ENCODE peak calls at places on chromosomes 12 and 14, in seven cellular contexts. M, F, B, L, K, O and Y are unnamed samples.

GRCh38 chr12:120688527-120689071 is 1.6 kb downstream of the MLEC start:
- DNase-seq in M (no peak), F (no peak), B (no peak), L (no peak), K (no peak), O (no peak), Y (no peak)

GRCh38 chr14:44767646-44768173 is 194.0 kb downstream of the KLHL28 start:
- DNase-seq in M (no peak), F (no peak), B (no peak), L (no peak), K (no peak), O (no peak), Y (no peak)

GRCh38 chr12:93041416-93041815 is 112.3 kb upstream of the EEA1 start:
- DNase-seq in M (no peak), F (no peak), B (no peak), L (no peak), K (no peak), O (no peak), Y (no peak)

GRCh38 chr14:93543766-93544165 is 113.0 kb downstream of the UNC79 start:
- DNase-seq in M (peak; percentile 19), F (no peak), B (peak; percentile 4), L (peak; percentile 10), K (peak; percentile 42), O (no peak), Y (no peak)

GRCh38 chr14:96603350-96604255 is 101.4 kb downstream of the PAPOLA start:
- DNase-seq in M (no peak), F (no peak), B (no peak), L (no peak), K (no peak), O (no peak), Y (no peak)

GRCh38 chr12:87227157-87227556 is 802.0 kb downstream of the C12orf50 start:
- DNase-seq in M (no peak), F (no peak), B (no peak), L (no peak), K (no peak), O (no peak), Y (no peak)

GRCh38 chr14:52690983-52691760 is 4.2 kb downstream of the ERO1A start:
- DNase-seq in M (no peak), F (no peak), B (no peak), L (no peak), K (no peak), O (no peak), Y (no peak)

GRCh38 chr14:99910337-99911268 is 117.4 kb downstream of the EML1 start:
- DNase-seq in M (no peak), F (no peak), B (no peak), L (peak; percentile 16), K (no peak), O (no peak), Y (no peak)

GRCh38 chr12:107014050-107014449 is 27.1 kb upstream of the MTERF2 start:
- DNase-seq in M (peak; percentile 56), F (no peak), B (no peak), L (peak; percentile 40), K (no peak), O (no peak), Y (no peak)

GRCh38 chr12:54443446-54443845 is 24.4 kb upstream of the ITGA5 start:
- DNase-seq in M (no peak), F (no peak), B (no peak), L (no peak), K (no peak), O (no peak), Y (no peak)

GRCh38 chr12:112198120-112198733 is 72.9 kb downstream of the TRAFD1 start:
- DNase-seq in M (peak; percentile 41), F (no peak), B (peak; percentile 75), L (peak; percentile 64), K (peak; percentile 78), O (peak; percentile 53), Y (peak; percentile 85)

GRCh38 chr12:122471324-122472226 is 29.2 kb downstream of the ZCCHC8 start:
- DNase-seq in M (peak; percentile 42), F (no peak), B (peak; percentile 35), L (peak; percentile 77), K (peak; percentile 58), O (no peak), Y (peak; percentile 84)

GRCh38 chr12:22321620-22322019 is 12.9 kb downstream of the ST8SIA1 start:
- DNase-seq in M (no peak), F (no peak), B (no peak), L (no peak), K (no peak), O (no peak), Y (no peak)

GRCh38 chr14:53915364-53916014 is 41.1 kb downstream of the BMP4 start:
- DNase-seq in M (no peak), F (no peak), B (no peak), L (no peak), K (no peak), O (no peak), Y (no peak)

GRCh38 chr12:126385785-126386184 is 1320.5 kb downstream of the AACS start:
- DNase-seq in M (no peak), F (no peak), B (no peak), L (no peak), K (no peak), O (no peak), Y (no peak)

GRCh38 chr14:72929316-72930080 is 3.2 kb downstream of the DCAF4 start:
- DNase-seq in M (no peak), F (no peak), B (no peak), L (no peak), K (no peak), O (no peak), Y (no peak)

GRCh38 chr12:27057543-27057942 is 24.8 kb downstream of the C12orf71 start:
- DNase-seq in M (no peak), F (no peak), B (no peak), L (no peak), K (no peak), O (no peak), Y (peak; percentile 86)

GRCh38 chr12:48758186-48758585 is 30.7 kb downstream of the ADCY6 start:
- DNase-seq in M (no peak), F (no peak), B (no peak), L (no peak), K (no peak), O (no peak), Y (no peak)

GRCh38 chr14:58705066-58705465 is 67.3 kb downstream of the DACT1 start:
- DNase-seq in M (no peak), F (no peak), B (no peak), L (no peak), K (peak; percentile 21), O (no peak), Y (no peak)

GRCh38 chr12:19761465-19761864 is 322.2 kb downstream of the AEBP2 start:
- DNase-seq in M (no peak), F (no peak), B (no peak), L (no peak), K (no peak), O (no peak), Y (no peak)

GRCh38 chr14:103388664-103389063 is 3.4 kb downstream of the MARK3 start:
- DNase-seq in M (no peak), F (no peak), B (no peak), L (no peak), K (no peak), O (no peak), Y (no peak)
- TF ChIP-seq JUND in M (no peak), F (no peak), B (no peak), L (no peak), K (no peak), O (no peak), Y (no peak)

GRCh38 chr14:74511966-74512365 is 18.4 kb downstream of the ISCA2 start:
- DNase-seq in M (no peak), F (no peak), B (no peak), L (no peak), K (no peak), O (no peak), Y (no peak)
- TF ChIP-seq JUND in M (no peak), F (no peak), B (no peak), L (no peak), K (no peak), O (no peak), Y (no peak)

GRCh38 chr14:90985601-90986242 is 74.7 kb downstream of the RPS6KA5 start:
- DNase-seq in M (no peak), F (no peak), B (no peak), L (no peak), K (no peak), O (no peak), Y (no peak)
- TF ChIP-seq JUND in M (no peak), F (no peak), B (no peak), L (no peak), K (no peak), O (no peak), Y (no peak)

GRCh38 chr12:82760423-82760822 is 73.7 kb downstream of the TMTC2 start:
- DNase-seq in M (no peak), F (no peak), B (no peak), L (no peak), K (no peak), O (no peak), Y (no peak)

GRCh38 chr12:82765971-82766705 is 79.4 kb downstream of the TMTC2 start:
- DNase-seq in M (no peak), F (no peak), B (no peak), L (no peak), K (no peak), O (no peak), Y (no peak)
- TF ChIP-seq JUND in M (no peak), F (no peak), B (no peak), L (no peak), K (no peak), O (no peak), Y (no peak)